ENCODE peak calls at places on chromosome X, in six cellular contexts. G is SK-N-SH; D is prostate gland; I is CD4-positive, CD25-positive, alpha-beta regulatory T cell; E is upper lobe of right lung; M is H9. H is an unnamed sample. For H3K9me3 and H3K4me1, the result is how much of the 10 kb centered on the place peaks cover.

GRCh38 chrX:71941771-71942170 is 31.1 kb downstream of the NHSL2 start:
- DNase-seq in E (no peak), D (no peak), M (no peak), I (no peak), G (no peak), H (no peak)

GRCh38 chrX:145405012-145405411 is 157.7 kb downstream of the SPANXN1 start:
- DNase-seq in G (peak), E (no peak), I (peak), M (no peak), D (no peak), H (no peak)

GRCh38 chrX:81537723-81538122 is 335.8 kb downstream of the SH3BGRL start:
- DNase-seq in E (no peak), G (no peak), I (no peak), M (no peak), D (no peak), H (no peak)

GRCh38 chrX:84187501-84188319 is at the start of gene RPS6KA6:
- DNase-seq in E (peak), I (no peak), G (peak), D (peak), M (peak), H (no peak)

GRCh38 chrX:46837543-46838481 is 969 bp downstream of the RP2 start:
- DNase-seq in E (no peak), I (peak), D (no peak), G (peak), M (no peak), H (no peak)

GRCh38 chrX:22278375-22278774 is 5.7 kb downstream of the CBLL2 start:
- DNase-seq in D (no peak), G (no peak), M (no peak), I (no peak), E (no peak), H (peak)

GRCh38 chrX:40006025-40007017 is 91.4 kb downstream of the BCOR start:
- DNase-seq in E (peak), M (peak), G (peak), D (no peak), I (no peak), H (no peak)

GRCh38 chrX:14673764-14674163 is 144.4 kb downstream of the GLRA2 start:
- DNase-seq in M (no peak), E (no peak), I (no peak), G (no peak), D (no peak), H (no peak)

DNA sequence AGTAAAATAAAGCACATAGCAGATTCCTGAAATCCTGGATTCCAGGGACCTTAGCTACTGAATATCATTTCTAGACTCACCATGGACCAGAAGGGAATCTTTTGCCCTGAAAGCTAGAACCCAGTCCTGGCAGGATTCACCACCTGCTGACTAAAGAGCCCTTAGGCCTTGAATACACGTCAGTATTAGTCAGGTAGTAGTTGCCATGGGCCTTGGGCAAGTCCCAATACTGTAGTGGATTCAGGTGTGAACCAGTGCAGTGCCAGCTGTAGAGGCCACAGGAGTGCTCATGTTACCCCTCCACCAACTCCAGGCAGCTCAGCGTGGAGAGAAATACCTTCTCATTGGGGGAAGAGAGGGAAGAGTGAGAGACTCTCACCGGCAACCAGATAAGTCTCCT is 64.1 kb upstream of the UBQLN2 start:
- DNase-seq in D (no peak), I (no peak), E (no peak), M (no peak), G (no peak), H (no peak)
- H3K9me3 ChIP-seq in D (under half), I (under half), E (under half), M (under half), G (under half), H (under half)

GRCh38 chrX:10576777-10577444 is 43.5 kb downstream of the MID1 start:
- DNase-seq in E (no peak), G (no peak), D (no peak), I (no peak), M (no peak), H (no peak)

GRCh38 chrX:10579753-10580060 is 40.7 kb downstream of the MID1 start:
- DNase-seq in G (no peak), E (no peak), I (no peak), M (no peak), D (no peak), H (no peak)

GRCh38 chrX:10577863-10578262 is 42.5 kb downstream of the MID1 start:
- DNase-seq in M (no peak), D (no peak), I (no peak), G (no peak), E (no peak), H (no peak)

GRCh38 chrX:10582215-10582733 is 38.1 kb downstream of the MID1 start:
- DNase-seq in D (no peak), M (no peak), E (no peak), I (no peak), G (no peak), H (no peak)

GRCh38 chrX:10579018-10579752 is 41.2 kb downstream of the MID1 start:
- DNase-seq in E (no peak), G (no peak), M (no peak), D (no peak), I (no peak), H (no peak)
- H3K4me1 ChIP-seq in E (under half), G (under half), M (under half), D (under half), I (under half), H (under half)

DNA sequence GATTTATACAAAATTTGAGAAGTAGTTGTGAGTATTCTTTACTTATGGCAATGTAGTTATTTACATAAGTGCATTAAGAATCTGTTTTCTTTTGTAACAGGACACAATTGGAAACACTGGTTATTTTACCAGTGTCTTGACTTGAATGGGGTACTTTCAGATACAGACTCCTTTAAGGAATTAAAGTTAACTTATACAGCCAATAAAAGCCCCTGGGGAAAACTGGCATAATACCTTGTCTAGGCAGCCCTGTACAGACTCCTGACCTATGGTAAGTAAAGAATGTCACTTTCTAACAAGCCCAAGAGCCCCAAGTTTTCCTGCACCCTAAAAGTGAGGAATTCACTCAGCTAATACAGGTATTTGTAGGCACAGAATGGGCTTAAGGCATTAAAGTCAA is 241.8 kb downstream of the CPXCR1 start:
- DNase-seq in E (no peak), M (no peak), D (no peak), I (no peak), G (no peak), H (no peak)
- H3K27ac ChIP-seq in E (no peak), M (no peak), D (no peak), I (no peak), G (no peak), H (no peak)

GRCh38 chrX:63330681-63331080 is 20.5 kb downstream of the SPIN4 start:
- DNase-seq in G (no peak), E (peak), M (no peak), I (no peak), D (no peak), H (no peak)
- H3K9me3 ChIP-seq in G (under half), E (under half), M (under half), I (under half), D (under half), H (under half)

GRCh38 chrX:15755091-15755490 is 17.0 kb downstream of the CA5B start:
- DNase-seq in M (no peak), G (peak), E (no peak), I (no peak), D (no peak), H (no peak)
- H3K4me1 ChIP-seq in M (under half), G (under half), E (under half), I (half or more), D (under half), H (under half)

GRCh38 chrX:42096262-42096939 is 173.0 kb upstream of the CASK start:
- DNase-seq in M (no peak), D (no peak), I (no peak), G (no peak), E (peak), H (no peak)
- H3K27ac ChIP-seq in M (no peak), D (no peak), I (no peak), G (no peak), E (peak), H (no peak)

GRCh38 chrX:155441097-155441496 is 17.3 kb downstream of the F8A3 start:
- DNase-seq in M (no peak), G (no peak), D (no peak), E (no peak), I (no peak), H (no peak)
- H3K9me3 ChIP-seq in M (under half), G (under half), D (under half), E (under half), I (under half), H (under half)

H was measured in iPS DF 6.9.